ENCODE peak calls at places on chromosome 14, in four cellular contexts. G is HEK293T, P is K562, K is GM12878. D is an unnamed sample.

GRCh38 chr14:96956464-96957239 is 159.5 kb downstream of the VRK1 start:
- DNase-seq in G (no peak), P (no peak), K (no peak), D (no peak)

GRCh38 chr14:90639641-90640040 is 176.6 kb downstream of the TTC7B start:
- DNase-seq in G (no peak), P (no peak), K (no peak), D (no peak)

GRCh38 chr14:87351007-87351406 is 642.0 kb downstream of the GALC start:
- DNase-seq in G (no peak), P (no peak), K (no peak), D (no peak)

GRCh38 chr14:56100556-56100955 is 17.7 kb upstream of the PELI2 start:
- DNase-seq in G (no peak), P (no peak), K (no peak), D (no peak)

GRCh38 chr14:27427796-27428195 is 830.0 kb upstream of the NOVA1 start:
- DNase-seq in G (no peak), P (no peak), K (no peak), D (no peak)

GRCh38 chr14:94514351-94514750 is 5.1 kb upstream of the SERPINA12 start:
- DNase-seq in G (no peak), P (no peak), K (no peak), D (no peak)

GRCh38 chr14:88791629-88792571 is 853 bp downstream of the EML5 start:
- DNase-seq in G (peak; percentile 11), P (no peak), K (no peak), D (no peak)

GRCh38 chr14:102215522-102216250 is 76.0 kb downstream of the WDR20 start:
- DNase-seq in G (no peak), P (no peak), K (no peak), D (no peak)

GRCh38 chr14:97266653-97267052 is 469.5 kb downstream of the VRK1 start:
- DNase-seq in G (no peak), P (no peak), K (no peak), D (peak; percentile 10)

GRCh38 chr14:34059037-34059924 is 108.4 kb upstream of the EGLN3 start:
- DNase-seq in G (no peak), P (peak; percentile 42), K (no peak), D (no peak)

GRCh38 chr14:51908086-51908485 is 47.7 kb downstream of the GNG2 start:
- DNase-seq in G (no peak), P (no peak), K (no peak), D (no peak)

GRCh38 chr14:105168496-105168978 is at the start of gene JAG2:
- DNase-seq in G (peak; percentile 75), P (no peak), K (no peak), D (no peak)

GRCh38 chr14:74034572-74034971 is 15.4 kb downstream of the BBOF1 start:
- DNase-seq in G (no peak), P (no peak), K (no peak), D (no peak)

GRCh38 chr14:86574026-86574777 is 1044.3 kb downstream of the FLRT2 start:
- DNase-seq in G (no peak), P (no peak), K (no peak), D (peak; percentile 0)

GRCh38 chr14:86781111-86781510 is 1211.9 kb downstream of the GALC start:
- DNase-seq in G (no peak), P (no peak), K (no peak), D (peak; percentile 35)

GRCh38 chr14:75989134-75989533 is 3.6 kb downstream of the IFT43 start:
- DNase-seq in G (no peak), P (no peak), K (no peak), D (peak; percentile 84)

GRCh38 chr14:29222671-29223268 is 456.2 kb downstream of the FOXG1 start:
- DNase-seq in G (peak; percentile 32), P (no peak), K (no peak), D (peak; percentile 63)

GRCh38 chr14:81471062-81471461 is 62.6 kb downstream of the SEL1L start:
- DNase-seq in G (no peak), P (no peak), K (no peak), D (no peak)

GRCh38 chr14:92701826-92702225 is 46.6 kb downstream of the LGMN start:
- DNase-seq in G (no peak), P (no peak), K (no peak), D (no peak)

GRCh38 chr14:81743605-81744004 is 210.0 kb upstream of the SEL1L start:
- DNase-seq in G (no peak), P (no peak), K (no peak), D (no peak)

GRCh38 chr14:30921305-30921704 is 46.9 kb downstream of the COCH start:
- DNase-seq in G (no peak), P (no peak), K (no peak), D (no peak)

GRCh38 chr14:24665440-24665991 is 31.5 kb upstream of the GZMB start:
- DNase-seq in G (no peak), P (no peak), K (peak; percentile 77), D (no peak)

GRCh38 chr14:96574633-96575191 is 72.5 kb downstream of the PAPOLA start:
- DNase-seq in G (no peak), P (no peak), K (no peak), D (no peak)

GRCh38 chr14:86766469-86766868 is 1226.5 kb downstream of the GALC start:
- DNase-seq in G (no peak), P (no peak), K (no peak), D (peak; percentile 14)

GRCh38 chr14:24274101-24274543 is 2.7 kb upstream of the RABGGTA start:
- DNase-seq in G (no peak), P (no peak), K (peak; percentile 93), D (no peak)

GRCh38 chr14:77158175-77158908 is 16.8 kb upstream of the ZDHHC22 start:
- DNase-seq in G (no peak), P (peak; percentile 34), K (no peak), D (no peak)

GRCh38 chr14:50050171-50050570 is 66.2 kb downstream of the VCPKMT start:
- DNase-seq in G (no peak), P (no peak), K (no peak), D (no peak)

GRCh38 chr14:91396959-91397815 is 20.4 kb downstream of the CCDC88C start:
- DNase-seq in G (no peak), P (no peak), K (no peak), D (no peak)

GRCh38 chr14:91138511-91139359 is 24.9 kb downstream of the DGLUCY start:
- DNase-seq in G (peak; percentile 55), P (peak; percentile 34), K (no peak), D (peak; percentile 40)

GRCh38 chr14:21631084-21631483 is 3.7 kb downstream of the OR10G2 start:
- DNase-seq in G (no peak), P (no peak), K (no peak), D (no peak)

GRCh38 chr14:31283568-31284252 is 76.1 kb upstream of the HECTD1 start:
- DNase-seq in G (no peak), P (no peak), K (no peak), D (no peak)

GRCh38 chr14:104800600-104801283 is at the start of gene ZBTB42:
- DNase-seq in G (peak; percentile 55), P (no peak), K (no peak), D (peak; percentile 54)

GRCh38 chr14:99522934-99523660 is 41.9 kb downstream of the CCNK start:
- DNase-seq in G (peak; percentile 41), P (no peak), K (no peak), D (no peak)

GRCh38 chr14:99525699-99526080 is 44.5 kb downstream of the CCNK start:
- DNase-seq in G (no peak), P (no peak), K (no peak), D (no peak)

GRCh38 chr14:99523661-99524050 is 42.4 kb downstream of the CCNK start:
- DNase-seq in G (no peak), P (no peak), K (no peak), D (no peak)

GRCh38 chr14:99524091-99524661 is 43.0 kb downstream of the CCNK start:
- DNase-seq in G (no peak), P (no peak), K (no peak), D (no peak)

DNA sequence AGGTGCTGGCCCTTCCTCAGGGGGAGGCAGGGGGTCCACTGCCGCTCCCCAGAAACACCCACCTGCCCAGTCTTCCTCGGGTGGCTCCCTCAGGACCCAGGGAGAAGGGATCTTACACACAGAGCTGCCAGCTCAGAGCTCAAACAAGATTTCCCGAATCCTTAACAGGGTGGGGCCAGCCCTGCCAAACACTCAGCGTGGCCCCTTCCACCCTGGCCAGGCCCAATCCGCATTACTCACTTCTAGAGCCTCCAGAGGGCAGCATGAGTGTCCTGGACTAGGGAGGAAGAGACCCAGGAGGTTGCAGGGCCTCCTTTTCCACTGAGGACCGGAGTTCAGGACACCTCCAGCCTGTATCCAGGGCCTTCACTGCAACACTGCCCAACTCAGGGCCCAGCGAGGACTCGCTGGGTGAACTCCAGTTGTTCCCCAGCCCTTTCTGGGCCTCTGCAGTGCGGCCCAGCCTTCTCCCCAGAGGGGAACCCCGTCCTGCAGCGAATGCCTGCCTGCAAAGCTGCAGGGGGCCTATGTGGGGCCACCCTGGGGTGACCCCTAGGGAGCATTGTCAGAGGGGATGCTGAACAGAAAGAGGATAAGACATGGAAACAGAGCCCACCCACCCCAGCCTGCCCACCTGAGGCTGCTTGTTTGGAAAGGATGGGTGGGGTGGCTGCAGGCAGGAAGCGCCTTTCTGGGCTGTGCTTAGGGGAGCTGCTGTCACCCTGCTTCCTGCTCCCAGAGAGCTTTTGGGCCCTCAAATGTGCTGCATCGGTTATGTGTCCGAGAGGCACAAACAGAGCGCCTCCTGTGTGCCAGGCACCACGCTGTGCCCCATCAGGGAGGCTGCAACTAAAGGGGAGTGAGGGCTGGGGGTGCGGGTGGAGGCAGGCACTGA is 43.8 kb downstream of the CCNK start:
- DNase-seq in G (peak; percentile 46), P (no peak), K (no peak), D (no peak)
- TF ChIP-seq FOXK2 in G (no peak), P (no peak), K (no peak), D (no peak)

DNA sequence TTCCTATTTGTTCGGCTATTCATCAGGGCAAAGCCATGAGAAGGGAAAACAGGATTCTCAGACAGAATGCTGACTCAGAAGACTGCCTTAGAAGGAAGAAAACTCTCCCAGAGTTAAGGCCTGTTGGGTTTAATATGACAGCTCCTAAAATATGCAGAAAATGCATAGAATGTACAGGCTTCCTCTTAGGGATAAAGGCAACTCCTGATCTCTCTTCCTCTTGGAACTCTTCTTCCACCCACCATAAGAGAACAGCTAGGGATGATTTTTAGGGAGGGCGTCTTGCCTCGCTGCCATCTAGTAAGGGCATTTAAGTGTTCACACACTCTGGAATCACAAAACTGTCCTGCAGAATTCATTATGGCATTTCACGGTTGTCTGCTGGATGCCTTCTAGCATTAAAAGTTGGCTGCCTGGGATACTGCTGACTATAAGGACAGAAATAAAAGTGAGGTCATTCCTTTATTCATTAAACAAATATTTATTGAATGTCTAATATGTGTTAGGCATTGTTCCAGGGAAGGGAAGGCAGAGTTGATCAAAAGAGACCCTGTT is 73.7 kb downstream of the DCAF5 start:
- DNase-seq in G (no peak), P (no peak), K (no peak), D (no peak)
- TF ChIP-seq FOXK2 in G (no peak), P (no peak), K (no peak), D (no peak)

GRCh38 chr14:79254069-79254775 is 957.1 kb downstream of the DIO2 start:
- DNase-seq in G (no peak), P (no peak), K (no peak), D (no peak)
- TF ChIP-seq FOXK2 in G (no peak), P (no peak), K (no peak), D (no peak)

GRCh38 chr14:23215421-23215820 is 22.3 kb upstream of the RNF212B start:
- DNase-seq in G (no peak), P (no peak), K (no peak), D (no peak)

GRCh38 chr14:23207146-23207540 is 23.7 kb upstream of the SLC7A8 start:
- DNase-seq in G (no peak), P (no peak), K (no peak), D (no peak)

GRCh38 chr14:23206422-23207145 is 23.1 kb upstream of the SLC7A8 start:
- DNase-seq in G (no peak), P (no peak), K (no peak), D (no peak)

GRCh38 chr14:23208286-23208685 is 24.8 kb upstream of the SLC7A8 start:
- DNase-seq in G (no peak), P (no peak), K (no peak), D (no peak)

GRCh38 chr14:23209651-23210423 is 26.4 kb upstream of the SLC7A8 start:
- DNase-seq in G (no peak), P (no peak), K (no peak), D (no peak)
- TF ChIP-seq FOXK2 in G (no peak), P (no peak), K (no peak), D (no peak)

D was measured in HepG2.